ENCODE peak calls at places on chromosomes 1 and 21, in nine cellular contexts. K is PC-9, R is SK-N-SH, A is GM23338, Y is Karpas-422, D is GM23248, W is hepatocyte, J is HCT116, I is PC-3. U is an unnamed sample. For H3K9me2, the result is how much of the 10 kb centered on the place peaks cover.

GRCh38 chr1:18855573-18855972 is 3.9 kb downstream of the TAS1R2 start:
- DNase-seq in J (no peak), W (no peak), K (no peak), D (no peak), R (no peak), Y (no peak), A (no peak), I (no peak), U (no peak)

GRCh38 chr1:66374148-66374547 is 159.8 kb upstream of the SGIP1 start:
- DNase-seq in Y (no peak), W (no peak), A (no peak), R (no peak), I (no peak), K (no peak), J (no peak), D (no peak), U (no peak)

GRCh38 chr1:180791806-180792205 is 120.9 kb upstream of the KIAA1614 start:
- DNase-seq in W (no peak), Y (peak), D (no peak), I (peak), A (no peak), J (no peak), K (no peak), R (no peak), U (peak)

GRCh38 chr1:215273838-215274516 is 191.4 kb downstream of the KCNK2 start:
- DNase-seq in Y (no peak), R (no peak), A (no peak), K (no peak), D (peak), I (peak), W (no peak), J (peak), U (no peak)

GRCh38 chr1:245067257-245067656 is 87.5 kb upstream of the KIF26B start:
- DNase-seq in J (no peak), A (no peak), Y (no peak), K (no peak), R (no peak), W (no peak), D (peak), I (peak), U (no peak)

GRCh38 chr1:12376236-12377064 is 146.6 kb downstream of the VPS13D start:
- DNase-seq in W (peak), Y (no peak), D (no peak), K (no peak), R (peak), A (no peak), J (no peak), I (no peak), U (no peak)

GRCh38 chr1:236181059-236181458 is 38.7 kb downstream of the GPR137B start:
- DNase-seq in A (no peak), W (no peak), Y (no peak), J (no peak), I (peak), R (no peak), K (no peak), D (peak), U (no peak)

GRCh38 chr1:100539836-100540536 is 2.0 kb downstream of the GPR88 start:
- DNase-seq in I (no peak), K (no peak), Y (no peak), R (peak), A (peak), W (peak), D (peak), J (no peak), U (no peak)

GRCh38 chr1:58805716-58806571 is 22.1 kb upstream of the JUN start:
- DNase-seq in W (peak), Y (peak), K (no peak), R (no peak), D (no peak), J (no peak), A (no peak), I (no peak), U (peak)

GRCh38 chr21:29419422-29419821 is 120.7 kb downstream of the BACH1 start:
- DNase-seq in W (no peak), Y (no peak), A (no peak), R (no peak), K (no peak), J (no peak), I (no peak), D (no peak), U (no peak)

GRCh38 chr1:7335224-7335879 is 435.7 kb upstream of the VAMP3 start:
- DNase-seq in D (no peak), K (no peak), A (no peak), J (no peak), Y (no peak), R (peak), W (no peak), I (peak), U (no peak)

GRCh38 chr1:8169364-8170058 is 143.4 kb upstream of the ERRFI1 start:
- DNase-seq in K (peak), D (peak), I (peak), W (peak), Y (no peak), R (peak), A (no peak), J (no peak), U (peak)

GRCh38 chr1:24679725-24680124 is 36.6 kb downstream of the SRRM1 start:
- DNase-seq in A (no peak), I (no peak), W (no peak), D (no peak), Y (no peak), J (no peak), K (no peak), R (peak), U (no peak)

GRCh38 chr1:91568261-91568660 is 67.6 kb downstream of the CDC7 start:
- DNase-seq in W (no peak), I (no peak), R (no peak), D (no peak), J (no peak), A (no peak), K (no peak), Y (no peak), U (no peak)

GRCh38 chr1:52159033-52159789 is 17.3 kb downstream of the ZFYVE9 start:
- DNase-seq in K (peak), R (no peak), W (no peak), Y (no peak), J (no peak), I (peak), D (peak), A (no peak), U (no peak)

GRCh38 chr1:55064861-55065263 is 25.5 kb downstream of the PCSK9 start:
- DNase-seq in R (no peak), I (peak), Y (no peak), W (no peak), K (peak), A (no peak), J (no peak), D (peak), U (no peak)

GRCh38 chr1:100354971-100355394 is 2.7 kb downstream of the CDC14A start:
- DNase-seq in W (peak), Y (peak), I (peak), A (peak), R (no peak), J (peak), K (peak), D (no peak), U (peak)

GRCh38 chr1:179599623-179600249 is 8.1 kb downstream of the TDRD5 start:
- DNase-seq in R (no peak), J (peak), W (peak), D (peak), I (peak), Y (peak), K (peak), A (peak), U (peak)

GRCh38 chr1:7331926-7332535 is 439.1 kb upstream of the VAMP3 start:
- DNase-seq in Y (no peak), R (no peak), W (no peak), D (no peak), A (no peak), J (no peak), K (no peak), I (peak), U (no peak)

GRCh38 chr1:91022518-91022929 is 689 bp upstream of the ZNF644 start:
- DNase-seq in R (no peak), J (no peak), W (no peak), Y (no peak), D (no peak), A (no peak), I (no peak), K (no peak), U (no peak)

GRCh38 chr21:36422279-36423098 is 37.3 kb downstream of the CHAF1B start:
- DNase-seq in Y (peak), D (peak), I (peak), R (peak), A (peak), K (peak), W (peak), J (peak), U (peak)

GRCh38 chr1:12177999-12178441 is 11.2 kb downstream of the TNFRSF1B start:
- DNase-seq in R (peak), K (no peak), I (peak), W (peak), Y (no peak), D (peak), J (peak), A (peak), U (no peak)

GRCh38 chr1:65002508-65003315 is 36.4 kb upstream of the JAK1 start:
- DNase-seq in K (peak), J (peak), A (peak), I (peak), W (peak), R (no peak), Y (no peak), D (peak), U (no peak)

GRCh38 chr1:184228558-184228957 is 158.3 kb upstream of the C1orf21 start:
- DNase-seq in K (no peak), D (no peak), Y (no peak), W (no peak), A (no peak), J (no peak), I (no peak), R (no peak), U (no peak)

GRCh38 chr1:234775477-234776246 is 165.7 kb upstream of the IRF2BP2 start:
- DNase-seq in Y (no peak), J (no peak), A (no peak), K (no peak), R (no peak), W (no peak), D (peak), I (no peak), U (no peak)

GRCh38 chr1:213122514-213122929 is 71.5 kb downstream of the RPS6KC1 start:
- DNase-seq in J (peak), I (peak), Y (peak), W (peak), R (peak), K (no peak), D (peak), A (peak), U (peak)

GRCh38 chr1:170225735-170226524 is 80.2 kb downstream of the NTMT2 start:
- DNase-seq in R (no peak), D (peak), K (no peak), W (peak), A (no peak), Y (no peak), I (peak), J (no peak), U (no peak)

GRCh38 chr1:180358649-180359048 is 128.6 kb downstream of the LHX4 start:
- DNase-seq in J (no peak), A (no peak), R (peak), I (no peak), K (no peak), W (peak), Y (peak), D (no peak), U (no peak)

GRCh38 chr1:39141925-39142324 is 62.6 kb upstream of the MACF1 start:
- DNase-seq in I (no peak), Y (no peak), A (peak), R (no peak), K (no peak), D (peak), J (no peak), W (no peak), U (no peak)

GRCh38 chr1:230376296-230376695 is 49.8 kb downstream of the PGBD5 start:
- DNase-seq in W (no peak), J (no peak), A (no peak), Y (no peak), D (no peak), I (no peak), K (no peak), R (no peak), U (no peak)

GRCh38 chr1:15158506-15159165 is 5.1 kb downstream of the TMEM51 start:
- DNase-seq in A (no peak), I (peak), D (peak), J (no peak), R (no peak), W (peak), K (no peak), Y (no peak), U (no peak)

GRCh38 chr1:156942176-156942575 is 21.7 kb downstream of the LRRC71 start:
- DNase-seq in A (no peak), R (no peak), D (no peak), I (no peak), K (no peak), Y (no peak), W (no peak), J (no peak), U (no peak)

GRCh38 chr1:217249857-217250256 is 381.0 kb downstream of the GPATCH2 start:
- DNase-seq in K (no peak), J (no peak), I (no peak), D (no peak), A (no peak), R (no peak), Y (no peak), W (no peak), U (no peak)

GRCh38 chr1:9071554-9072235 is 2.3 kb upstream of the SLC2A5 start:
- DNase-seq in J (no peak), R (no peak), A (peak), D (no peak), W (no peak), I (no peak), K (no peak), Y (no peak), U (no peak)

GRCh38 chr1:150165622-150166612 is 16.2 kb downstream of the PLEKHO1 start:
- DNase-seq in I (peak), Y (peak), J (peak), R (peak), K (no peak), D (peak), A (peak), W (peak), U (peak)

GRCh38 chr1:239977414-239977813 is 114.3 kb upstream of the FMN2 start:
- DNase-seq in J (no peak), Y (no peak), R (no peak), D (peak), W (no peak), I (no peak), A (no peak), K (no peak), U (no peak)

DNA sequence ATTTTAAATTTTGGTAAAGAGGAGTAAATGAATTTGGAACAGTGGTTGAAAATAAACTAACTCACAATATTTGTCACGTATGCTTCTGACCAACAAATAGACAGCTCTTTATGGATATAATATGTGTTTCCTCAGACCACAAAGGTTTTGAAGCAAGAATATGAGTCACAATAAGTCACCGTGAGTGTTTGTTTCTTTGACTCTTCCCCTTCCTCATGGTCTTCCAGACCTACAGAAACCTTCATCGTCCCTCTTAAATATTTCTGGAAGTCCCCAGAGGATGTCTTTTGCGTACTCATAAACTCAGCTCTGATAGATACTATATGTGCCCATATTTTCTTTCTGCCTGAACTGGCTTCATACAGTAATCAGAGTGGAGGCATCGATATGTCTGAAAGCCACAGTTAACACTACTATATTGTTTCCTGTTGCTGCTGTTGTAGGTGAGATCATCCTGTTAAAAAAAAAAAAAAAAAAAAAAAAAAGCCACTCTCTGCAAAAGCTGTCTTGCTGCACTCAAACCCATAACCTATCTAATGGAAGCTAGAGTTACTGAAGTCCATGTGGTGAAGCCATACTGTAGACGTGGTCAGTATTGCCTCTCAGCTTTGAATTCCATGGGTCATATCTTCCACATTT is 38.4 kb downstream of the ADAMTS1 start:
- DNase-seq in W (no peak), Y (no peak), D (peak), R (no peak), J (no peak), A (no peak), K (no peak), I (peak), U (no peak)
- H3K9me2 ChIP-seq in W (under half), Y (under half), D (under half), R (under half), J (under half), A (under half), K (under half), I (under half), U (under half)

GRCh38 chr1:63621075-63621474 is 27.9 kb downstream of the PGM1 start:
- DNase-seq in A (no peak), J (no peak), K (no peak), D (no peak), I (no peak), R (no peak), W (no peak), Y (no peak), U (no peak)
- H3K9me2 ChIP-seq in A (under half), J (under half), K (under half), D (under half), I (under half), R (under half), W (under half), Y (under half), U (under half)

GRCh38 chr1:83086986-83087512 is 911.9 kb downstream of the TTLL7 start:
- DNase-seq in Y (no peak), J (no peak), K (no peak), D (no peak), A (no peak), R (no peak), I (no peak), W (no peak), U (no peak)
- H3K9me2 ChIP-seq in Y (under half), J (under half), K (under half), D (under half), A (under half), R (under half), I (under half), W (under half), U (under half)

GRCh38 chr21:33893917-33894316 is 21.7 kb downstream of the ATP5PO start:
- DNase-seq in I (no peak), Y (no peak), K (no peak), A (no peak), J (no peak), W (no peak), D (no peak), R (peak), U (no peak)
- H3K9me2 ChIP-seq in I (under half), Y (under half), K (under half), A (under half), J (under half), W (under half), D (under half), R (under half), U (under half)

GRCh38 chr1:36346741-36347370 is 23.4 kb upstream of the EVA1B start:
- DNase-seq in W (no peak), I (no peak), Y (no peak), D (no peak), K (no peak), R (no peak), A (no peak), J (no peak), U (no peak)
- H3K9me2 ChIP-seq in W (under half), I (under half), Y (under half), D (under half), K (under half), R (under half), A (under half), J (under half), U (under half)

DNA sequence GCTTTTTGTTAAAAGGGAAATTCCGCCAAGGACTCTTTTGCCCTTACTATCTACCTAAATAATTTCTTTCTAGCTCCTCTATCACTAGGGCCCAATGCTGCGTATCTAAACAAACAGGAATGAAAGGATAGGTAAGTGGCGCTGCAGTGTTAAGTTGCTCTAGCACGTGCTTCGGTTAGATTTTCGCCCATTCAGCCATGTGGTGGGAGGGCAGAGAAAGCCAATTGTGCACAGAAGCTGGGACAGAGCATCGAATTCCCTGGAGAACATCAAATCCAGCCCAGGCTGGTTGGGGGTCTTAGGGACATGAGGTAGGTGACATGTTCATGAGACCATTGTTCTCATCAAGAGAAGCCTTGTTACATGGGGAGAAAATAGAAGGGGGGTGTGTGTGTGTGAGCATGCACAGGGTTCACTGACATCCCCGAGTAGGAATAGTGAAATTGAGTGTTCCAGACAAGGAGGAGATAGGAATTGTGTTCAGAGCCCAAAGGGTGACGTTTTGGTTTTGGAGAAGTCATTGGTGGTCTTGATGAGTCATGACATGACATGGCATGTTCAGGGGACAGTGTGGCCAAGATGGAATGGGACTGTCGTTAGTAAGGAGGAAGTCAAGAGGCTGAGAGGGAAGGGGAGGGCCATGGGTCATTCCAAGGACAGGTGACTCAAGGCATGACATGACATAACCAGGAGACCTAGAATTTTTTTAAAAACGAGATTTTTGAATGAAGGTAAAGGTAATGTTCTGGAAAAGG is 107.1 kb downstream of the TLR5 start:
- DNase-seq in J (no peak), I (no peak), R (no peak), W (no peak), D (no peak), K (no peak), A (no peak), Y (no peak), U (no peak)
- H3K9me2 ChIP-seq in J (under half), I (under half), R (under half), W (under half), D (under half), K (under half), A (under half), Y (under half), U (under half)

GRCh38 chr1:57142999-57143398 is 177.2 kb upstream of the C8B start:
- DNase-seq in Y (no peak), A (no peak), W (no peak), R (no peak), D (peak), J (no peak), I (no peak), K (no peak), U (no peak)

DNA sequence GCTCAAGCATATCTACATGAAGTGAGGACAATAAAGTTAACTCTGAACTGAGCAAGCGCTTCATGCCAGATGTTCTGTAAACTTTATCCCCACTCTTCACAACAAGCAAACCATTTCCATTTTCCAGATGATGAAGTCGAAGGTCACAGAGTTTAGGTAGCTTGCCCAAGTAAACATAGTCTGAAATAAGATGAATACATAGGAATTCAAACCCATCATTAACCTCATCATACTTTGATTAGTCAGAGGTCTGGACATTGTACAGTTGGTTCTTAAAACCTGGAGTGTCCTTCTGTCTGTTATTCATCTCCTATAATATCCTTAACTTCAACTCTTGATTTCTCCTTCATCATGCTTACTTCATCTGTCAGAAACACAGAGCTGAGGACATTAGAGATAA is 180.3 kb upstream of the C8B start:
- DNase-seq in R (no peak), Y (no peak), I (no peak), K (no peak), D (peak), J (no peak), W (no peak), A (no peak), U (no peak)
- H3K9me2 ChIP-seq in R (under half), Y (under half), I (under half), K (under half), D (under half), J (under half), W (under half), A (under half), U (under half)

DNA sequence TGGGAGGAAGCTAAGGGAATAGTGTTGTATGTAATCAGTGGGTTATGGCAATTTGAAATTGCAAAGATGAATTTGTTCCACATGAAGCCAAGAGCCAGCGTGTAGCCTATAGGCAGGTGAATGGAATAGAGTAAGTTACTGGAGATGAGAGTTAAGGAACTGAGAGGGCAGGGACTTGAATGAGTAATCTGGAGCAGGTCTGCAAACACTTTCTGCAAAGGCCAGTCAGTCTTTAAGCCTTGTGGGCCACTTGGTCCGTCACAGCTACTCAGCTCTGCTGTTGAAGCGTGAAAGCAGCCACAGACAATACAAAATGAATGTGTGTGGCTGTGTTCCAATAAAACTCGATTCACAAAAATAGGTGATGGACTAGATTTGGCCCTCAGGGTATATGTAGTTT is 29.2 kb downstream of the SZT2 start:
- DNase-seq in W (no peak), R (no peak), K (no peak), Y (no peak), A (no peak), I (no peak), D (no peak), J (no peak), U (no peak)
- H3K9me2 ChIP-seq in W (under half), R (under half), K (under half), Y (under half), A (under half), I (under half), D (under half), J (under half), U (under half)

U was measured in OCI-LY7.